ENCODE peak calls at places on chromosome 2, in four cellular contexts. K is cardiac fibroblast, Y is GM12865, O is hepatocyte. D is an unnamed sample.

GRCh38 chr2:28363676-28364075 is 29.0 kb upstream of the FOSL2 start:
- DNase-seq in K (no peak), Y (no peak), O (no peak), D (no peak)

GRCh38 chr2:1512321-1513289 is 99.3 kb downstream of the TPO start:
- DNase-seq in K (no peak), Y (no peak), O (no peak), D (no peak)

GRCh38 chr2:43202289-43202688 is 24.1 kb downstream of the ZFP36L2 start:
- DNase-seq in K (no peak), Y (no peak), O (no peak), D (no peak)

GRCh38 chr2:219645631-219646527 is 18.4 kb downstream of the SLC4A3 start:
- DNase-seq in K (peak; percentile 76), Y (no peak), O (peak; percentile 63), D (no peak)

GRCh38 chr2:178157574-178157973 is 36.7 kb upstream of the OSBPL6 start:
- DNase-seq in K (no peak), Y (no peak), O (no peak), D (no peak)

GRCh38 chr2:180707867-180708205 is 272.6 kb upstream of the UBE2E3 start:
- DNase-seq in K (peak; percentile 98), Y (no peak), O (peak; percentile 52), D (no peak)

GRCh38 chr2:217954971-217955740 is 47.6 kb downstream of the TNS1 start:
- DNase-seq in K (no peak), Y (no peak), O (no peak), D (no peak)

GRCh38 chr2:178860551-178860950 is 53.3 kb upstream of the TTN start:
- DNase-seq in K (peak; percentile 77), Y (no peak), O (peak; percentile 19), D (no peak)

GRCh38 chr2:88042476-88042875 is 13.1 kb downstream of the KRCC1 start:
- DNase-seq in K (no peak), Y (no peak), O (no peak), D (no peak)

GRCh38 chr2:237201461-237202287 is 116.0 kb downstream of the COPS8 start:
- DNase-seq in K (peak; percentile 86), Y (peak; percentile 57), O (peak; percentile 73), D (peak; percentile 61)

GRCh38 chr2:122451040-122451439 is 695.6 kb downstream of the TSN start:
- DNase-seq in K (peak; percentile 65), Y (peak; percentile 48), O (peak; percentile 33), D (peak; percentile 8)

GRCh38 chr2:169849710-169850109 is 22.5 kb downstream of the UBR3 start:
- DNase-seq in K (no peak), Y (no peak), O (no peak), D (no peak)

GRCh38 chr2:178882666-178883440 is 75.6 kb upstream of the TTN start:
- DNase-seq in K (peak; percentile 69), Y (no peak), O (no peak), D (no peak)

GRCh38 chr2:167869200-167869599 is 378.2 kb downstream of the STK39 start:
- DNase-seq in K (no peak), Y (no peak), O (no peak), D (no peak)

GRCh38 chr2:240432820-240433801 is 2.4 kb upstream of the GPC1 start:
- DNase-seq in K (no peak), Y (no peak), O (no peak), D (no peak)

GRCh38 chr2:158191076-158191566 is 89.4 kb downstream of the UPP2 start:
- DNase-seq in K (peak; percentile 3), Y (peak; percentile 74), O (no peak), D (peak; percentile 24)

GRCh38 chr2:61536086-61536722 is 2.0 kb downstream of the XPO1 start:
- DNase-seq in K (peak; percentile 31), Y (peak; percentile 34), O (peak; percentile 16), D (no peak)

GRCh38 chr2:15941970-15942710 is 1.8 kb downstream of the MYCN start:
- DNase-seq in K (no peak), Y (no peak), O (peak; percentile 41), D (peak; percentile 31)

GRCh38 chr2:177000408-177000807 is 212.2 kb upstream of the HNRNPA3 start:
- DNase-seq in K (no peak), Y (no peak), O (peak; percentile 20), D (no peak)

GRCh38 chr2:9232886-9233285 is 26.3 kb downstream of the ASAP2 start:
- DNase-seq in K (no peak), Y (no peak), O (no peak), D (no peak)

GRCh38 chr2:170362895-170363582 is 185.1 kb downstream of the MYO3B start:
- DNase-seq in K (peak; percentile 59), Y (no peak), O (no peak), D (no peak)

GRCh38 chr2:213306320-213306942 is 22.2 kb downstream of the SPAG16 start:
- DNase-seq in K (peak; percentile 76), Y (no peak), O (peak; percentile 13), D (no peak)

GRCh38 chr2:68319397-68320117 is at the start of gene CNRIP1:
- DNase-seq in K (peak; percentile 83), Y (no peak), O (peak; percentile 63), D (peak; percentile 33)

GRCh38 chr2:66850406-66850805 is 415.5 kb downstream of the MEIS1 start:
- DNase-seq in K (no peak), Y (no peak), O (no peak), D (no peak)

GRCh38 chr2:107669335-107669734 is 157.4 kb upstream of the RGPD4 start:
- DNase-seq in K (peak; percentile 65), Y (no peak), O (no peak), D (no peak)

GRCh38 chr2:26537826-26538475 is 60.0 kb upstream of the OTOF start:
- DNase-seq in K (no peak), Y (no peak), O (no peak), D (no peak)

GRCh38 chr2:120403676-120404075 is 57.7 kb downstream of the INHBB start:
- DNase-seq in K (no peak), Y (no peak), O (no peak), D (no peak)

GRCh38 chr2:118062048-118062447 is 26.2 kb upstream of the INSIG2 start:
- DNase-seq in K (no peak), Y (no peak), O (no peak), D (no peak)

GRCh38 chr2:68251855-68252406 is 401 bp downstream of the PPP3R1 start:
- DNase-seq in K (no peak), Y (peak; percentile 50), O (peak; percentile 72), D (peak; percentile 35)

GRCh38 chr2:74887961-74888670 is 54.2 kb downstream of the HK2 start:
- DNase-seq in K (peak; percentile 55), Y (no peak), O (no peak), D (no peak)

GRCh38 chr2:226524381-226524843 is 275.2 kb downstream of the IRS1 start:
- DNase-seq in K (peak; percentile 96), Y (no peak), O (peak; percentile 14), D (no peak)

GRCh38 chr2:23651187-23651983 is 266.4 kb downstream of the KLHL29 start:
- DNase-seq in K (peak; percentile 90), Y (no peak), O (peak; percentile 32), D (no peak)

GRCh38 chr2:79971807-79972206 is 332.7 kb downstream of the LRRTM1 start:
- DNase-seq in K (no peak), Y (no peak), O (no peak), D (no peak)

GRCh38 chr2:43224571-43225092 is 1.8 kb downstream of the ZFP36L2 start:
- DNase-seq in K (peak; percentile 42), Y (peak; percentile 58), O (peak; percentile 54), D (no peak)

GRCh38 chr2:62038980-62039771 is 133.7 kb downstream of the COMMD1 start:
- DNase-seq in K (peak; percentile 70), Y (peak; percentile 95), O (no peak), D (peak; percentile 84)

GRCh38 chr2:2846379-2847130 is 515.5 kb upstream of the MYT1L start:
- DNase-seq in K (no peak), Y (no peak), O (peak; percentile 58), D (no peak)

GRCh38 chr2:232544674-232545073 is 5.2 kb downstream of the CHRNG start:
- DNase-seq in K (no peak), Y (no peak), O (no peak), D (no peak)
- TF ChIP-seq CTCF in K (no peak), Y (no peak), O (no peak), D (no peak)

GRCh38 chr2:85503168-85503610 is 35.8 kb upstream of the MAT2A start:
- DNase-seq in K (no peak), Y (no peak), O (peak; percentile 66), D (no peak)
- TF ChIP-seq CTCF in K (no peak), Y (no peak), O (peak; percentile 24), D (no peak)

DNA sequence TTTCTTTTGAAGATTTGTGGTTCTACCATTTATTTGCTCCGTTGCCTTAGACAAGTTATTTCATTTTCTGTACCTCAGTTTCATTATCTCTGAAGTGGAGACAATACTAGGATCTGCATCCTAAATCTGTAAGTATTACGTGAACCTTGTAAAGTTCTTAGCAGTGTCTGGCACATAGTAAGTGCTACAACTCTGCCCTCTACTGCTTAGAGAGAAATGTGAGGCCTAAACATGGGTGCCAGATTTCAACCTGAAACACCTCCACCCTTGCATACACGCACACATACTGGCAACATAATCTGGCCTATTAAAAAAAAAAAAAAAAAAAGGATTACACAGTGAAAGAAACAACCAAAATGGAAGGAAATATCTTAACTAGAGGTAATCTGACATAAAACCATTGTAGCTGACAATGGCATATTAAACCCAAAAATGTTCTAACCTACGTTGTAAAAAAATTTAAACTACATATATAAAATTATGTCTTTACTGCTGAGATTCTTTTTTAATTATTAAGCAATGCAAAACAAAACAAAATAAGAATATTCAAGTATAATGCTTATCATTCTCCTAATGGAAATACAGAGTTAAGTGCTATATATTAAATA is 132.6 kb downstream of the MAP2 start:
- DNase-seq in K (peak; percentile 79), Y (peak; percentile 39), O (peak; percentile 32), D (peak; percentile 15)
- TF ChIP-seq CTCF in K (peak; percentile 63), Y (peak; percentile 40), O (peak; percentile 47), D (peak; percentile 49)

DNA sequence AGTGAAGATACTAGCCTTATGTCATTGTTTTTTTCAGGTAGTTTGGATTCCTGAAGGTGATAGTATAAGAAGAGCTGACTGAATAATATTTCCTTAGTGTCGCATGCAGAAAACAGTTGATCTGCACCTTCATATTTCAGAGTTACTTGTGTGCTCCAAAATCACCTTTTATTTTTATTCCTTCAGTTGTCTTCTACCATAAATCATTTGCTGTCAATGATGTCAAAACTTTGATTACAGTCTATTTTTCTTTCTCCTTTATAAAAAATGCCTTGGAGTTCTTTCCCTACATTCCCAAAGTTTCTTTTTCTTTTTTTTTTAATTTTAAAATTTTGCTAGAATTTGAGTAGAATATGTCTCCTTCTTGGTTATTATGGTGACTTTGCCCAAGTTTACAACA is 142.3 kb downstream of the GULP1 start:
- DNase-seq in K (no peak), Y (no peak), O (no peak), D (no peak)
- TF ChIP-seq CTCF in K (no peak), Y (no peak), O (no peak), D (no peak)

DNA sequence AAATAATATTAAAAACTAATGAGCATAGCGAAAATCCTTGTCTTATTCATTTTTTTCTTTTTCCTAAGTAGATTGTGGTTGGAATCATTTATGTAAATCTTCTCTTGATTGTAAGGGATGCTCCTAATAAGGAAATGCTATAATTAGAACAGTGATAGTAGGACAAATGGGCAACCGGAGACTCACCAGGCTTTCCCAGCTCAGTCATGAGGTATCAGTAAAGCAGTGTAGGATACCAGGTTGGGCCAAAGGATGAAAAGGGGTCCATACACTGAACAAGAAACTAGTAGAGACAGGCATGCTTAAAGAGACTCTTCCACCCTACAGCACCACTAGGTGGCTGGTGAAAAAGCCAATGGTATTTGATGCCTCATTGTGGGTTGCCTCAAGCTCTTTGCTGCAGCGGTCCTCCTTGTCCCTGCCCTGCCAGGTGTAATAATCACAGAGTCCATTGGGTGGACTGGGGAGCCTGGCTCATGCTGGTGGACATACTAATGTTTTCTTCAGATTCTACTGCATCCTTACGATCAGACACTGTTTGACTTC is 71.4 kb upstream of the FAM98A start:
- DNase-seq in K (no peak), Y (peak; percentile 15), O (no peak), D (no peak)
- TF ChIP-seq CTCF in K (peak; percentile 4), Y (peak; percentile 15), O (peak; percentile 10), D (no peak)

GRCh38 chr2:12167525-12168317 is 421.3 kb downstream of the LPIN1 start:
- DNase-seq in K (no peak), Y (peak; percentile 11), O (no peak), D (no peak)
- TF ChIP-seq CTCF in K (no peak), Y (peak; percentile 21), O (peak; percentile 15), D (peak; percentile 13)